ENCODE peak calls at places on chromosomes 4 and X, in seven cellular contexts. Z is lower leg skin, E is adrenal gland, J is astrocyte of the spinal cord, L is fibroblast of villous mesenchyme, R is HFFc6, A is AG04449. B is an unnamed sample.

GRCh38 chrX:24643116-24643515 is 4.0 kb downstream of the PCYT1B start:
- DNase-seq in L (peak; percentile 15), E (no peak), J (no peak), A (no peak), R (no peak), Z (no peak), B (no peak)

GRCh38 chr4:99811850-99812249 is 4.8 kb upstream of the DAPP1 start:
- DNase-seq in A (no peak), J (peak; percentile 20), L (peak; percentile 55), E (no peak), Z (no peak), R (peak; percentile 34), B (no peak)

GRCh38 chr4:138090145-138090917 is 151.8 kb downstream of the SLC7A11 start:
- DNase-seq in J (peak; percentile 87), R (peak; percentile 79), A (no peak), L (peak; percentile 85), Z (peak; percentile 53), E (peak; percentile 77), B (no peak)

GRCh38 chr4:40595981-40596380 is 33.7 kb downstream of the RBM47 start:
- DNase-seq in J (no peak), E (no peak), R (no peak), A (no peak), L (no peak), Z (no peak), B (no peak)

GRCh38 chr4:144645621-144646522 is at the start of gene HHIP:
- DNase-seq in R (no peak), A (no peak), J (peak; percentile 90), E (peak; percentile 46), Z (no peak), L (peak; percentile 45), B (peak; percentile 85)

GRCh38 chr4:36747277-36748129 is 466.1 kb downstream of the DTHD1 start:
- DNase-seq in J (no peak), Z (no peak), E (no peak), A (no peak), L (no peak), R (no peak), B (no peak)

GRCh38 chr4:95929448-95930064 is 89.7 kb downstream of the PDHA2 start:
- DNase-seq in E (no peak), A (no peak), R (no peak), L (no peak), Z (no peak), J (peak; percentile 33), B (no peak)

GRCh38 chrX:135484636-135485289 is 35.7 kb upstream of the INTS6L start:
- DNase-seq in J (peak; percentile 42), L (peak; percentile 62), E (peak; percentile 55), R (peak; percentile 48), A (peak; percentile 3), Z (no peak), B (no peak)

GRCh38 chr4:82643994-82644730 is 82.4 kb upstream of the TMEM150C start:
- DNase-seq in R (peak; percentile 69), A (peak; percentile 75), L (peak; percentile 34), Z (no peak), E (peak; percentile 63), J (peak; percentile 57), B (no peak)

GRCh38 chr4:185734214-185734613 is 77.8 kb downstream of the SORBS2 start:
- DNase-seq in E (no peak), A (no peak), R (no peak), L (no peak), Z (no peak), J (no peak), B (no peak)

GRCh38 chr4:21949073-21949457 is 493 bp upstream of the KCNIP4 start:
- DNase-seq in E (peak; percentile 48), Z (no peak), J (no peak), A (no peak), R (no peak), L (peak; percentile 5), B (no peak)

GRCh38 chr4:12791536-12791935 is 692.6 kb downstream of the RAB28 start:
- DNase-seq in Z (no peak), J (peak; percentile 57), R (no peak), L (no peak), E (no peak), A (no peak), B (no peak)

GRCh38 chr4:72208421-72209075 is 176.7 kb downstream of the NPFFR2 start:
- DNase-seq in R (no peak), Z (no peak), A (no peak), L (no peak), J (no peak), E (no peak), B (no peak)

GRCh38 chrX:16188687-16189086 is 21.4 kb downstream of the MAGEB17 start:
- DNase-seq in E (no peak), L (no peak), R (no peak), J (no peak), Z (no peak), A (no peak), B (no peak)

GRCh38 chr4:141132689-141133145 is 552 bp downstream of the RNF150 start:
- DNase-seq in L (no peak), Z (no peak), A (no peak), J (peak; percentile 36), R (no peak), E (peak; percentile 72), B (peak; percentile 88)

GRCh38 chr4:7104366-7105031 is 36.6 kb upstream of the GRPEL1 start:
- DNase-seq in Z (no peak), A (no peak), J (no peak), E (no peak), L (no peak), R (no peak), B (no peak)

GRCh38 chr4:7101692-7102515 is 34.0 kb upstream of the GRPEL1 start:
- DNase-seq in R (peak; percentile 20), L (peak; percentile 60), J (peak; percentile 61), A (no peak), Z (peak; percentile 71), E (peak; percentile 87), B (no peak)

GRCh38 chr4:7103599-7104365 is 35.9 kb upstream of the GRPEL1 start:
- DNase-seq in A (no peak), R (no peak), J (no peak), L (no peak), Z (peak; percentile 65), E (peak; percentile 89), B (no peak)

GRCh38 chr4:7105261-7105660 is 37.4 kb upstream of the GRPEL1 start:
- DNase-seq in A (no peak), R (no peak), L (no peak), J (no peak), Z (no peak), E (no peak), B (no peak)

DNA sequence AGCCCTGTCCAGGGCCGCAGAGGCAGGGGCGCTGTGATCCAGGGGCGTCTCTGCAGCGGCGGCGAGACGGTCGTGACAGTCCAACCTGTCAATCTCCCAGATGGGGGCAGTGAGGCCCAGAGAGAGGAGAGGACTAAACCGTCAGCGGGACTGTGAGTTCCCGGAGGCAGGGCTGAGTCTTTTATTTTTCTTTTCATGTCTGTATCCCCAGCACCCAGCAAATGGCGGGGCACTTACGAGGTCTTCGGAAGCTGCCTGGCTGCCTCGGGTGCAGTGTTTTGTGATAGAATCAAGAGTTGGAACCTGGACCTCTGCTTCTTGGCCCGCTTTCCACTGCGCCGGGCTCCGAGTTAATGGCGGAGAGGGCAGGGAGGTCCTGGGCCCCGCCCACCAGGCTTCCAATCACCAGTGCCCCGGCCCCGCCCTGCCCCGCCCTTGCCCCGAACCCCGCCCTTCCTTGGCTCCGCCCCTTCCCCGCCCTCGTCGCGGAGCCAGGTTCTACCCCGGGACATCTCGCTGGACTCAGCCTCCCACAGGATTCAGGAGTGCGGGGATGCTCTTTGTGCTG is 35.3 kb upstream of the GRPEL1 start:
- DNase-seq in A (no peak), R (peak; percentile 63), L (peak; percentile 67), E (peak; percentile 94), J (peak; percentile 67), Z (peak; percentile 87), B (no peak)
- TF ChIP-seq CTCF in A (no peak), R (no peak), L (no peak), E (no peak), J (no peak), Z (no peak), B (no peak)

GRCh38 chr4:80322716-80323115 is 12.8 kb upstream of the CFAP299 start:
- DNase-seq in Z (no peak), L (peak; percentile 32), J (peak; percentile 59), A (no peak), E (no peak), R (peak; percentile 63), B (no peak)

GRCh38 chr4:80324171-80324570 is 11.4 kb upstream of the CFAP299 start:
- DNase-seq in A (no peak), J (no peak), E (no peak), R (no peak), L (no peak), Z (no peak), B (no peak)

GRCh38 chr4:80321341-80321740 is 14.2 kb upstream of the CFAP299 start:
- DNase-seq in L (no peak), R (no peak), Z (no peak), E (no peak), A (no peak), J (no peak), B (no peak)

GRCh38 chr4:80321776-80322175 is 13.8 kb upstream of the CFAP299 start:
- DNase-seq in A (no peak), Z (no peak), E (no peak), L (no peak), R (no peak), J (no peak), B (no peak)
- TF ChIP-seq CTCF in A (no peak), Z (no peak), E (no peak), L (no peak), R (peak; percentile 49), J (no peak), B (no peak)

DNA sequence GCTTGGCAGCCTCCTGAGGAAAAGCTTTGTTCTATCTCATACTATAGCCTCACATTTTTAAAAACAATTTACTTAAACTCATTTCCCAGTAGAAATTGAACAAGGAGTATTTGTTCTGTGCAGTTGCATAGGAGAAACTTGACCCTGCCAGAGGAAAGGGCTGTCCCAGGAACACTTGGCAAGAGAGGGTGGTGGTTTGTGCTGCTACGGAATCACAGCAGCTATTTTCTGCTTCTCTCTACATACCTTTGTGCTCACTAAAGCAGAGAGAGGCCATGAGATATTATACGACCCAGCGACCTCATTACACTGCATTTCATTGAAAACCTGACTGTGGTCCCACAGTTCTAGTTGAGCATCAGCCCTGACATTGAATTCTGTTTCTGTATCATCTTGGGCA is 83.1 kb upstream of the LANCL3 start:
- DNase-seq in Z (no peak), A (no peak), J (no peak), L (no peak), R (no peak), E (no peak), B (no peak)
- TF ChIP-seq CTCF in Z (no peak), A (no peak), J (no peak), L (no peak), R (no peak), E (no peak), B (no peak)

DNA sequence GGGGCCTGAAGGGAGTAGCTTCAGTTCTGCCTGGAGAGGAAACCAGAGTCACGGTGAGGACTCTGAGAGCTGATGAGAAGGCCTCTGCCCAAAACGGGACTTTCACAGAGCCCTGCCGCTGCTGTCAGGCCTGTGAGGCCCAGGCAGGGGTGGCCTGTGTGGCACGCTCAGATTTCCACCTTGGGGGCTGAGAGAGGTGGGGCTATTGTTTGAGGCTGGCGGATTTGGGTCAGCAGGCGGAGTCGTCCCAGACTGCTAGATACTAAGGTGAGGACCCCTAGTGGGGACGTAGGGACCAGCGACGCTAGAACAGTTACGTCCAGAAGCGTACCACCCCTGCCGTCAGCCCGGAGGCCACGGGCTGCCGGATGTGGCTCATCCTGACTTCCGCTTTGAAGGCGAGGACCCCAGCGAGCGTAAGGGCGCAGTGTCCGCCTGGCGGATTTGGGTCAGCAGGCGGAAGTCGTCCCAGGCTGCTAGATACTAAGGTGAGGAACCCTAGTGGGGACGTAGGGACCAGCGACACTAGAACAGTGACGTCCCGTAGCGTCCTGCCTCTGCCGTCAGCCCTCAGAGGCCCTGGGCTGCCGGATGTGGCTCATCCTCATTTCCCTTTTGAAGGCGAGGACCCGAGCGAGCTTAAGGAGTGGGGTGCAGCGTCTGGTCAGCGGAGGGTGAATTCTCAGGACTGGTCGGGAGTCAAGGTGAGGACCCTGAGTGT is at the start of gene MAGEB1:
- DNase-seq in L (no peak), A (no peak), E (no peak), R (no peak), J (no peak), Z (no peak), B (peak; percentile 78)
- TF ChIP-seq CTCF in L (no peak), A (no peak), E (no peak), R (no peak), J (no peak), Z (no peak), B (no peak)

B was measured in osteocyte.